ENCODE peak calls at places on chromosomes 11 and 22, in ten cellular contexts. G is mucosa of descending colon, Z is choroid plexus epithelial cell, O is dorsolateral prefrontal cortex, A is epithelial cell of esophagus, L is astrocyte of the cerebellum, J is fibroblast of pulmonary artery, F is cardiac muscle cell, V is endothelial cell of umbilical vein, B is left lung. R is an unnamed sample.
A peak's percentile ranks its signal among the peaks of the same experiment; 100 is the strongest.

GRCh38 chr22:30822216-30823014 is 127.7 kb downstream of the OSBP2 start:
- DNase-seq in G (no peak), Z (no peak), O (no peak), A (no peak), L (no peak), J (no peak), F (peak; percentile 4), V (no peak), B (no peak), R (no peak)

GRCh38 chr11:114397349-114397982 is 2.8 kb downstream of the C11orf71 start:
- DNase-seq in G (no peak), Z (no peak), O (no peak), A (no peak), L (no peak), J (no peak), F (no peak), V (peak; percentile 37), B (no peak), R (no peak)

GRCh38 chr11:66151273-66151672 is 81.2 kb downstream of the PACS1 start:
- DNase-seq in G (no peak), Z (peak; percentile 30), O (no peak), A (no peak), L (no peak), J (no peak), F (no peak), V (no peak), B (no peak), R (no peak)

GRCh38 chr11:62477927-62478326 is 59.1 kb downstream of the SCGB1A1 start:
- DNase-seq in G (no peak), Z (no peak), O (no peak), A (no peak), L (no peak), J (no peak), F (no peak), V (no peak), B (no peak), R (no peak)

GRCh38 chr11:11313426-11313825 is 39.6 kb downstream of the CSNK2A3 start:
- DNase-seq in G (no peak), Z (peak; percentile 23), O (no peak), A (peak; percentile 100), L (no peak), J (peak; percentile 45), F (no peak), V (no peak), B (peak; percentile 65), R (no peak)

GRCh38 chr22:39220897-39221850 is 23.6 kb downstream of the PDGFB start:
- DNase-seq in G (no peak), Z (no peak), O (no peak), A (peak; percentile 94), L (no peak), J (peak; percentile 88), F (no peak), V (no peak), B (no peak), R (no peak)

GRCh38 chr11:116603783-116604323 is 168.9 kb downstream of the BUD13 start:
- DNase-seq in G (no peak), Z (no peak), O (no peak), A (no peak), L (no peak), J (no peak), F (no peak), V (no peak), B (no peak), R (no peak)

GRCh38 chr22:38924197-38924952 is 33.0 kb upstream of the APOBEC3A start:
- DNase-seq in G (peak; percentile 88), Z (peak; percentile 88), O (no peak), A (peak; percentile 79), L (peak; percentile 93), J (peak; percentile 90), F (peak; percentile 17), V (peak; percentile 94), B (peak; percentile 83), R (peak; percentile 59)

GRCh38 chr22:33875316-33875715 is 45.0 kb downstream of the LARGE1 start:
- DNase-seq in G (no peak), Z (no peak), O (no peak), A (no peak), L (no peak), J (no peak), F (no peak), V (no peak), B (no peak), R (no peak)

GRCh38 chr11:112114460-112114859 is 27.8 kb downstream of the SDHD start:
- DNase-seq in G (no peak), Z (no peak), O (no peak), A (no peak), L (no peak), J (no peak), F (no peak), V (no peak), B (no peak), R (no peak)

GRCh38 chr11:1761110-1761856 is 2.4 kb downstream of the CTSD start:
- DNase-seq in G (no peak), Z (no peak), O (no peak), A (no peak), L (no peak), J (no peak), F (no peak), V (no peak), B (peak; percentile 38), R (no peak)

GRCh38 chr11:1761857-1762536 is 1.7 kb downstream of the CTSD start:
- DNase-seq in G (no peak), Z (no peak), O (no peak), A (no peak), L (no peak), J (no peak), F (no peak), V (no peak), B (no peak), R (no peak)

GRCh38 chr11:1759851-1760220 is 3.9 kb downstream of the CTSD start:
- DNase-seq in G (no peak), Z (no peak), O (no peak), A (no peak), L (no peak), J (no peak), F (no peak), V (no peak), B (no peak), R (no peak)

GRCh38 chr11:1759151-1759850 is 4.4 kb downstream of the CTSD start:
- DNase-seq in G (no peak), Z (no peak), O (no peak), A (no peak), L (no peak), J (no peak), F (no peak), V (no peak), B (peak; percentile 34), R (no peak)

DNA sequence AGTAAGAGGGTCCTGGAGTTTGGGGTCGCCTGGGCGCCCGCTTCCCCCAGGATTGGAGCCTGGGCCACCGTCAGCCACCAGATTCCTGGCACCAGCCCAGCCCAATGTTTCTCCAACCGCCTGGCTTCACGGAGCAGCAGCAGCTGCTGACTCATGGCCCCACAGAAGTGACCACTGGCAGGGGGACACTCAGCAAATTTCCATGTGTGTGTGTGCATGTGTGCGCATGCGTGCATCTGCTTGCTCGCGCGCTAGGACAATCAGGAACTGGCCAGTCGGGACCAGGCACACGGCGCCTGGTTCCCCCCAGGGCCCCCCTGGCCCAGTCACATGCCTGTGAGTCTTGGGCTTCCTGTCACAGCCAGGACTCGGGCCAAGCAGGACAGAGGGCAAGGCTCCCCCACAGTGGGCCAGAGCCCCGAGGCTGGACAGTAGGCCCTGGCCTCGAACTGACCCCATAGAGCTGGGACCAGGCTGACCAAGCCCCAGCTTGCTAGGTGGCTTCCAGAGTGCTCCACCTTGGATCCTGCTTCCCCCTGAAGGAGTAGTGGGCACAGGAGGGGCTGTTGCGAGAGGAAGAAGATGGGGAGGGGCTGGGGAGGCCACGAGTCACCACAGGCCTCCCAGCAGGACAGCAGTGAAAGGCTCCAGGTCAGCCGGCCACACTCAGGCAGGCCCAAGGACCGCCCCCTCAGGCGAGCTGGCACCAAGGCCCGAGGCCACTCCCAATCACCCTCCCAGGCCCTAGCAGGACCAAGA is 3.2 kb downstream of the CTSD start:
- DNase-seq in G (peak; percentile 60), Z (peak; percentile 72), O (peak; percentile 86), A (no peak), L (no peak), J (peak; percentile 34), F (peak; percentile 25), V (peak; percentile 40), B (peak; percentile 91), R (no peak)
- H3K4me3 ChIP-seq in G (no peak overlapping the region), Z (no peak overlapping the region), O (peak overlapping the region; percentile 0), A (no peak overlapping the region), L (no peak overlapping the region), J (no peak overlapping the region), F (no peak overlapping the region), V (no peak overlapping the region), B (peak overlapping the region; percentile 78), R (no peak overlapping the region)

GRCh38 chr11:68076371-68077042 is 37.7 kb downstream of the TCIRG1 start:
- DNase-seq in G (no peak), Z (peak; percentile 18), O (no peak), A (no peak), L (no peak), J (no peak), F (peak; percentile 42), V (peak; percentile 23), B (no peak), R (no peak)
- TF ChIP-seq CTCF in G (no peak), Z (peak; percentile 35), O (no peak), A (no peak), L (no peak), J (peak; percentile 22), F (peak; percentile 20), V (no peak), B (no peak), R (no peak)

GRCh38 chr11:46332093-46332567 is 15.1 kb upstream of the DGKZ start:
- DNase-seq in G (no peak), Z (no peak), O (no peak), A (no peak), L (no peak), J (no peak), F (no peak), V (no peak), B (no peak), R (no peak)
- H3K4me3 ChIP-seq in G (no peak overlapping the region), Z (no peak overlapping the region), O (peak overlapping the region; percentile 55), A (no peak overlapping the region), L (no peak overlapping the region), J (no peak overlapping the region), F (peak overlapping the region; percentile 49), V (no peak overlapping the region), B (peak overlapping the region; percentile 36), R (no peak overlapping the region)

GRCh38 chr11:72863091-72863490 is 48.9 kb downstream of the ATG16L2 start:
- DNase-seq in G (no peak), Z (no peak), O (no peak), A (no peak), L (no peak), J (no peak), F (no peak), V (no peak), B (no peak), R (no peak)

GRCh38 chr11:72860592-72860991 is 46.4 kb downstream of the ATG16L2 start:
- DNase-seq in G (no peak), Z (no peak), O (no peak), A (peak; percentile 49), L (no peak), J (no peak), F (no peak), V (no peak), B (no peak), R (no peak)

GRCh38 chr11:72856065-72856464 is 41.9 kb downstream of the ATG16L2 start:
- DNase-seq in G (no peak), Z (no peak), O (no peak), A (no peak), L (no peak), J (peak; percentile 52), F (no peak), V (peak; percentile 60), B (no peak), R (no peak)

GRCh38 chr11:72856551-72857342 is 42.5 kb downstream of the ATG16L2 start:
- DNase-seq in G (no peak), Z (peak; percentile 39), O (no peak), A (no peak), L (no peak), J (peak; percentile 86), F (no peak), V (peak; percentile 93), B (no peak), R (no peak)

GRCh38 chr11:72860010-72860409 is 45.8 kb downstream of the ATG16L2 start:
- DNase-seq in G (no peak), Z (no peak), O (no peak), A (no peak), L (no peak), J (no peak), F (no peak), V (no peak), B (no peak), R (no peak)
- TF ChIP-seq CTCF in G (no peak), Z (no peak), O (no peak), A (no peak), L (no peak), J (no peak), F (no peak), V (no peak), B (no peak), R (no peak)

R was measured in AG04449.